ENCODE peak calls at places on chromosomes 3 and 15, in six cellular contexts. I is body of pancreas, G is heart left ventricle, O is gastrocnemius medialis, M is HCT116, L is breast epithelium. R is an unnamed sample.

GRCh38 chr3:58088501-58088900 is 80.3 kb downstream of the FLNB start:
- DNase-seq in L (no peak), O (no peak), M (no peak), G (no peak), I (no peak), R (no peak)

GRCh38 chr15:76059320-76060097 is at the start of gene TMEM266:
- DNase-seq in G (peak; percentile 66), L (no peak), I (peak; percentile 67), O (peak; percentile 21), M (no peak), R (no peak)

GRCh38 chr15:22224241-22224671 is 143.9 kb downstream of the OR4M2 start:
- DNase-seq in L (no peak), M (no peak), I (no peak), O (no peak), G (peak; percentile 40), R (no peak)

GRCh38 chr3:122183521-122183892 is at the start of gene CASR:
- DNase-seq in L (no peak), G (no peak), M (no peak), I (peak; percentile 68), O (no peak), R (no peak)

GRCh38 chr3:64016941-64017620 is 6.2 kb downstream of the PSMD6 start:
- DNase-seq in M (no peak), O (no peak), G (no peak), I (no peak), L (no peak), R (no peak)

GRCh38 chr3:61926913-61927312 is 365.5 kb downstream of the PTPRG start:
- DNase-seq in M (no peak), I (no peak), G (no peak), O (no peak), L (no peak), R (no peak)

GRCh38 chr3:71926690-71927089 is 141.7 kb upstream of the PROK2 start:
- DNase-seq in O (no peak), I (no peak), M (no peak), L (no peak), G (no peak), R (no peak)

GRCh38 chr3:38738630-38739395 is 77.2 kb downstream of the SCN10A start:
- DNase-seq in O (no peak), I (peak; percentile 23), G (no peak), L (no peak), M (peak; percentile 47), R (no peak)

GRCh38 chr3:89221913-89222312 is 114.5 kb downstream of the EPHA3 start:
- DNase-seq in G (no peak), O (no peak), M (no peak), L (no peak), I (no peak), R (no peak)

GRCh38 chr3:48569808-48570450 is 6.3 kb upstream of the UCN2 start:
- DNase-seq in M (no peak), O (no peak), I (no peak), L (no peak), G (no peak), R (no peak)

GRCh38 chr3:66267031-66267430 is 46.2 kb downstream of the SLC25A26 start:
- DNase-seq in O (no peak), G (no peak), I (no peak), M (no peak), L (no peak), R (no peak)

GRCh38 chr3:140292154-140292553 is 357.2 kb downstream of the CLSTN2 start:
- DNase-seq in G (no peak), I (no peak), L (no peak), O (no peak), M (no peak), R (no peak)

GRCh38 chr3:140290105-140290504 is 355.1 kb downstream of the CLSTN2 start:
- DNase-seq in G (no peak), O (no peak), M (no peak), I (no peak), L (no peak), R (no peak)

GRCh38 chr3:140285380-140285779 is 350.4 kb downstream of the CLSTN2 start:
- DNase-seq in L (no peak), M (no peak), I (no peak), O (no peak), G (no peak), R (no peak)

GRCh38 chr3:140292684-140293083 is 357.7 kb downstream of the CLSTN2 start:
- DNase-seq in I (no peak), G (peak; percentile 70), M (no peak), L (peak; percentile 54), O (peak; percentile 53), R (no peak)

DNA sequence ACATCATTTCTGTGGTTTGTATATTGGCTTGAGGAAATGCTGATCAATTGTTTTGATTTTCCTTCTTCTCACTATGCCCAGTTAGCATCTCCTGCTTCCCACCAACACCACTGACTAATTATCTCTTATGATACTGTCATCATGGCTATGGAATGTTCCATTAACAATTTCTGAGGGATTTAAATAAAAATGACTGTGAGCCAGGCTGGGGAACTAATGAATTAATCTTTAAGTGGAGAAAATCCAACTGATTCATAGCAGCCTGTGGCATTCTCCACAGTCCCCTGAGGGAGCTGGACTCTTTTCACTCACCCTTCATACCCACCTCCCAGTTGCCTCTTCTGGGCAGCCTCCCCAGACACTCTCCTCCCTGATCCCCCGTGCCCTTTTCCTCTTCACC is 353.6 kb downstream of the CLSTN2 start:
- DNase-seq in I (no peak), G (no peak), O (no peak), M (no peak), L (no peak), R (no peak)
- TF ChIP-seq POLR2A in I (no peak), G (no peak), O (no peak), M (no peak), L (no peak), R (no peak)

GRCh38 chr15:52783191-52783829 is 6.8 kb downstream of the ONECUT1 start:
- DNase-seq in O (no peak), G (no peak), M (no peak), L (no peak), I (peak; percentile 77), R (no peak)
- H3K27me3 ChIP-seq in O (peaks cover 88% of the 10 kb centered on the region), G (peaks cover 89% of the 10 kb centered on the region), M (peaks cover 10% of the 10 kb centered on the region), L (no peaks in the 10 kb centered on the region), I (no peaks in the 10 kb centered on the region), R (peaks cover 52% of the 10 kb centered on the region)

GRCh38 chr15:66293085-66293418 is 316 bp upstream of the DIS3L start:
- DNase-seq in I (no peak), M (no peak), L (no peak), G (no peak), O (no peak), R (no peak)
- TF ChIP-seq POLR2A in I (peak; percentile 74), M (no peak), L (no peak), G (no peak), O (no peak), R (no peak)

GRCh38 chr3:150384517-150385212 is 23.4 kb upstream of the TSC22D2 start:
- DNase-seq in L (no peak), G (no peak), M (no peak), I (no peak), O (no peak), R (no peak)
- H3K27me3 ChIP-seq in L (no peaks in the 10 kb centered on the region), G (no peaks in the 10 kb centered on the region), M (no peaks in the 10 kb centered on the region), I (no peaks in the 10 kb centered on the region), O (no peaks in the 10 kb centered on the region), R (no peaks in the 10 kb centered on the region)

GRCh38 chr3:115500795-115501194 is 122.5 kb upstream of the GAP43 start:
- DNase-seq in L (no peak), I (no peak), M (no peak), O (no peak), G (no peak), R (no peak)
- TF ChIP-seq POLR2A in L (no peak), I (no peak), M (no peak), O (no peak), G (no peak), R (no peak)

GRCh38 chr15:89494006-89494405 is 2.4 kb downstream of the RHCG start:
- DNase-seq in I (no peak), M (no peak), L (no peak), O (no peak), G (no peak), R (no peak)
- H3K27me3 ChIP-seq in I (no peaks in the 10 kb centered on the region), M (no peaks in the 10 kb centered on the region), L (no peaks in the 10 kb centered on the region), O (peaks cover 42% of the 10 kb centered on the region), G (peaks cover 18% of the 10 kb centered on the region), R (no peaks in the 10 kb centered on the region)

DNA sequence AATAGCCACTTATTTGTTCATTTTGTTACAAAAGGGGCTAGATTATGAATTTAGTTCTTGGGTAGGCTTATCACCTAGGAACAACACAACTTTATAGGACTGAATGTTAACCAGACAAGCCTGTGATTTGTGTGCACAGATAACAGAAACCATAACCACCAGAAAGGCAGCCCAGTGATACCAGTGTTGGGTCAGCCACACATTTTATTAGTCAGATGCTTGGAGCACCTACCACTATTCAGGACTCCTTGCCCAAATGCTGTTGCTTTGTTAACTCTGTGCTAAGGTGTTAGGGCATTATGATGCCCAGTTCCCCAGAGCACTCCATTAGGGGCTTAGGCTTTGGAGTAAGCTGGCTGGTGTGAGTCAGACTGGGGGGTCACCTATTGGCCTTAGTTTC is 22.5 kb downstream of the PLCL2 start:
- DNase-seq in O (no peak), M (no peak), G (no peak), I (no peak), L (no peak), R (no peak)
- TF ChIP-seq POLR2A in O (no peak), M (no peak), G (no peak), I (no peak), L (no peak), R (no peak)

GRCh38 chr3:149623819-149624218 is 34.0 kb downstream of the WWTR1 start:
- DNase-seq in G (no peak), I (no peak), O (no peak), L (no peak), M (no peak), R (no peak)
- H3K27me3 ChIP-seq in G (no peaks in the 10 kb centered on the region), I (no peaks in the 10 kb centered on the region), O (no peaks in the 10 kb centered on the region), L (no peaks in the 10 kb centered on the region), M (no peaks in the 10 kb centered on the region), R (no peaks in the 10 kb centered on the region)